ENCODE peak calls at places on chromosomes 5 and 9, in five cellular contexts. One of them, this sample, is unnamed.

GRCh38 chr5:23024470-23024869 is 171.3 kb upstream of the CDH12 start:
- DNase-seq in H1: no peak
- DNase-seq in K562: no peak
- DNase-seq in A549: no peak
- DNase-seq in HepG2: no peak
- DNase-seq in this sample: no peak

GRCh38 chr5:120544043-120544442 is 79.9 kb downstream of the PRR16 start:
- DNase-seq in A549: no peak
- DNase-seq in HepG2: no peak
- DNase-seq in K562: no peak
- DNase-seq in H1: no peak
- DNase-seq in this sample: peak; percentile 30

GRCh38 chr9:20703146-20703545 is 19.1 kb downstream of the FOCAD start:
- DNase-seq in K562: no peak
- DNase-seq in A549: no peak
- DNase-seq in HepG2: no peak
- DNase-seq in H1: no peak
- DNase-seq in this sample: no peak

GRCh38 chr9:33163433-33164137 is 3.6 kb downstream of the B4GALT1 start:
- DNase-seq in HepG2: no peak
- DNase-seq in K562: no peak
- DNase-seq in H1: no peak
- DNase-seq in A549: no peak
- DNase-seq in this sample: no peak

GRCh38 chr9:130290353-130291181 is 25.0 kb downstream of the HMCN2 start:
- DNase-seq in H1: no peak
- DNase-seq in HepG2: no peak
- DNase-seq in K562: no peak
- DNase-seq in A549: no peak
- DNase-seq in this sample: no peak

GRCh38 chr5:160479926-160480325 is 58.3 kb downstream of the PTTG1 start:
- DNase-seq in K562: no peak
- DNase-seq in H1: no peak
- DNase-seq in HepG2: no peak
- DNase-seq in A549: no peak
- DNase-seq in this sample: peak; percentile 84

GRCh38 chr5:57448751-57449150 is 33.9 kb downstream of the ACTBL2 start:
- DNase-seq in HepG2: no peak
- DNase-seq in H1: no peak
- DNase-seq in A549: no peak
- DNase-seq in K562: no peak
- DNase-seq in this sample: no peak

GRCh38 chr9:125142560-125143376 is 560 bp downstream of the SCAI start:
- DNase-seq in H1: no peak
- DNase-seq in A549: no peak
- DNase-seq in K562: no peak
- DNase-seq in HepG2: no peak
- DNase-seq in this sample: no peak

GRCh38 chr9:80378669-80379293 is 807.0 kb downstream of the TLE4 start:
- DNase-seq in HepG2: no peak
- DNase-seq in A549: no peak
- DNase-seq in H1: no peak
- DNase-seq in K562: no peak
- DNase-seq in this sample: no peak

GRCh38 chr9:129968690-129969485 is 74.1 kb downstream of the FNBP1 start:
- DNase-seq in A549: peak; percentile 47
- DNase-seq in H1: no peak
- DNase-seq in HepG2: no peak
- DNase-seq in K562: no peak
- DNase-seq in this sample: peak; percentile 93

GRCh38 chr9:95188459-95188858 is 129.1 kb downstream of the FANCC start:
- DNase-seq in HepG2: no peak
- DNase-seq in K562: no peak
- DNase-seq in A549: no peak
- DNase-seq in H1: no peak
- DNase-seq in this sample: peak; percentile 13

GRCh38 chr5:9197881-9198260 is 348.0 kb downstream of the SEMA5A start:
- DNase-seq in HepG2: no peak
- DNase-seq in K562: no peak
- DNase-seq in A549: no peak
- DNase-seq in H1: no peak
- DNase-seq in this sample: peak; percentile 70

GRCh38 chr5:51377151-51378060 is 5.8 kb upstream of the ISL1 start:
- DNase-seq in H1: no peak
- DNase-seq in K562: no peak
- DNase-seq in A549: no peak
- DNase-seq in HepG2: no peak
- DNase-seq in this sample: no peak

GRCh38 chr5:88761269-88761880 is 121.6 kb downstream of the MEF2C start:
- DNase-seq in H1: no peak
- DNase-seq in HepG2: no peak
- DNase-seq in A549: no peak
- DNase-seq in K562: no peak
- DNase-seq in this sample: peak; percentile 51

GRCh38 chr5:170761708-170762066 is 21.8 kb upstream of the GABRP start:
- DNase-seq in A549: no peak
- DNase-seq in K562: no peak
- DNase-seq in HepG2: no peak
- DNase-seq in H1: no peak
- DNase-seq in this sample: no peak

GRCh38 chr5:56152437-56152836 is 80.7 kb downstream of the ANKRD55 start:
- DNase-seq in A549: no peak
- DNase-seq in H1: no peak
- DNase-seq in HepG2: peak; percentile 33
- DNase-seq in K562: no peak
- DNase-seq in this sample: no peak

GRCh38 chr5:66877843-66878242 is 281.6 kb downstream of the MAST4 start:
- DNase-seq in HepG2: no peak
- DNase-seq in A549: peak; percentile 48
- DNase-seq in K562: no peak
- DNase-seq in H1: no peak
- DNase-seq in this sample: peak; percentile 47

GRCh38 chr5:95822038-95822407 is 503 bp downstream of the GLRX start:
- DNase-seq in H1: no peak
- DNase-seq in HepG2: no peak
- DNase-seq in K562: peak; percentile 60
- DNase-seq in A549: peak; percentile 38
- DNase-seq in this sample: peak; percentile 25

GRCh38 chr5:2560435-2560834 is 191.0 kb downstream of the IRX2 start:
- DNase-seq in A549: no peak
- DNase-seq in H1: no peak
- DNase-seq in K562: no peak
- DNase-seq in HepG2: no peak
- DNase-seq in this sample: no peak

DNA sequence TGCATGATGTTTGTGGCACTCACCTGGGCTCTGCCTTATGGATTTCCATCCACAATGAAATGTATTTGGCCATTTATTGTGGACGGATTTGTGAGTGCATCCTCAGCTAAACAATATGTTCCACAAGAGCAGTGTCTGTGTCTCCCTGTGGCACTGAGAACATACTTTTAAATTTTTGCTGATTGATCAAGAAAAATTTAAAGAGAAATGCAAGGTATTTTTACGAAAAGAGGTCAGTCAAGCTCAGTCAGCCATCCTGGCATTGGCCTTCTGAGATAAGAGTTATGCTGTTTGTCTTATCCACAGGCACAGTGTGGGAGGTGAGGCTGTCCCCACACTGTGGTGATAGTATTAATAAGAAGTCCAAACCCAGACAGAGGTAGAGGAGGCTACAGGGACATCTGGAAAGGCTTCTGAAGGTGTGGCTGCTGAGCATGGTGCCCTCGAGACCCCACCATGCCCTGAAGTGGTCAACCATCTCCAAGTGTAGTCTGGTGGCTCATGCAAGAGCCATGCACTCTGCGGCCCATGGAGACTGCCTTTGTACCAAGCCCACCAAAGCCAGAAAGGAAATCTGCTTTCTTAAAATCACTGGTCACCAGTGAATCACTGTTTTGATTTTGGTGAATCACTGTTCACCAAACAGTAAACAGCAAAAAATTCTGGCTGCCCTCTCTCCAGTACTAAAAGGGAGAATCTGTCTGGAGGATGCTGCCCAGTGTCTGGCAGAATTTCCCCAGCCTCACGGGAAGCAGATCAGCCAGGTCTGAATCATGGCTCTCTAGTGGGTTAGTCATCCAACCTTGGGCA is 28.8 kb downstream of the SPOCK1 start:
- DNase-seq in HepG2: no peak
- DNase-seq in H1: no peak
- DNase-seq in K562: no peak
- DNase-seq in A549: peak; percentile 85
- DNase-seq in this sample: peak; percentile 94
- TF ChIP-seq RAD21 in HepG2: no peak
- TF ChIP-seq RAD21 in H1: no peak
- TF ChIP-seq RAD21 in K562: no peak
- TF ChIP-seq RAD21 in A549: peak; percentile 29
- TF ChIP-seq RAD21 in this sample: no peak

DNA sequence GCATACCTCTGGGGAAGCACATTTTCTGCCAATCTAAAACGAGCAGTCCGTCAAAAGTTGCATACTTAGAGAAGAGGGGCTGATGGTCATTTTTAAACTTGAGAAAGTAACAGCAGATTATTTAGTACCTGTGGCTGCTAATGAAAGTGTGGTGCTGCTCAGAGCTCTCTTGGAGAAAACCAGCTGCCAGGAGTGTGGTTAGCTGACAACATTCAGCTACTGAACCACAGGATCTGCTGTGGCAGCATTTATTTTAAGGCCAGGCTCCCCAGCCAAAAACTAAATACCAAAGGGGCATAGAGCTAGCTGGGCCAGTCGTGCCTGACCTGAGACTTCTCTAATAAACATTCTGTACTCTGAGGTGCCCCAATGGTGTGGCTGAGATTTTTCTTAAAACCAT is 203.6 kb downstream of the EDIL3 start:
- DNase-seq in A549: no peak
- DNase-seq in HepG2: no peak
- DNase-seq in K562: no peak
- DNase-seq in H1: no peak
- DNase-seq in this sample: peak; percentile 4
- TF ChIP-seq MAFK in A549: no peak
- TF ChIP-seq MAFK in HepG2: no peak
- TF ChIP-seq MAFK in K562: no peak
- TF ChIP-seq MAFK in H1: no peak
- TF ChIP-seq MAFK in this sample: no peak

DNA sequence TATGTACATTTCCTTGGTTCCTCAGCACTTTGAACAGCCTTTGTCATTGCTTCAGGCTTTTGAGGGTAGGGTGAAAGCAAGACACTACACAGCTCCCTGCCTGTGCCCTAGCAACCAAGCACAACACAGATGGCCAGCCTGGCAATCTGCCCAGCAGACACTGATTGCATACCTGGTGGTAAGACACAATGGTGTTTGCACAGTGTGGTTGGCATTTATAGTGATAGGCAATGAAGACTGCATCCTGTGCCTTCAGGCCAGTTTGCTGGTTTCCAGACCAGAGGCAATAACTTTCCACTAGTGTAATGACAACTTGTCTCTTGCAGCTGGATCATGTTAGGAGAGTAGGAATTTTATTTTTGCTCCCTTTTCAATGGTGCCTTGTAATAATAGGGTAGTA is 144.5 kb upstream of the TNC start:
- DNase-seq in HepG2: peak; percentile 3
- DNase-seq in H1: no peak
- DNase-seq in K562: no peak
- DNase-seq in A549: peak; percentile 96
- DNase-seq in this sample: peak; percentile 75
- TF ChIP-seq RAD21 in HepG2: no peak
- TF ChIP-seq RAD21 in H1: no peak
- TF ChIP-seq RAD21 in K562: no peak
- TF ChIP-seq RAD21 in A549: peak; percentile 33
- TF ChIP-seq RAD21 in this sample: no peak

DNA sequence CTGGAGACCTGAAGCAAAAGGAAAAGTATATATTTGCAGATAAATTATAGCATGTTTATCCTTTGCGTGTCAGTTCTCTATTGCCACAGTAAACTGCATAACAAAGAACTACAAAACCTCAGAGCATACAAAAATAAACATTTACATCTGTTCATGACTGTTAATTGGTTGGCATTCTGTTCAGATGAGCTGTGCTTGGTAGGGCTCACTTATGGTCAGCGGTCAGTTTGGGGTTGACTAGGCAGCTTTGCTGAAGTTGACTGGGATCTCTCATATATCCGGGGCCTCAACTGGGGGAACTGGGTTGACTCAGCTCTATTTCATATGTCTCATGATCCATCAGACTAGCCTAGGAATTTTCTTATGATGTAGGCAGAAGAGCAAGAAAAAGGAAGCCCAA is 257.7 kb downstream of the TLE1 start:
- DNase-seq in K562: no peak
- DNase-seq in H1: no peak
- DNase-seq in HepG2: no peak
- DNase-seq in A549: no peak
- DNase-seq in this sample: peak; percentile 99
- TF ChIP-seq MAFK in K562: no peak
- TF ChIP-seq MAFK in H1: no peak
- TF ChIP-seq MAFK in HepG2: no peak
- TF ChIP-seq MAFK in A549: no peak
- TF ChIP-seq MAFK in this sample: peak; percentile 78

GRCh38 chr5:84384604-84385575 is at the start of gene EDIL3:
- DNase-seq in H1: no peak
- DNase-seq in HepG2: no peak
- DNase-seq in K562: no peak
- DNase-seq in A549: peak; percentile 11
- DNase-seq in this sample: peak; percentile 59

GRCh38 chr5:84385705-84386104 is 1.0 kb upstream of the EDIL3 start:
- DNase-seq in K562: no peak
- DNase-seq in A549: no peak
- DNase-seq in H1: no peak
- DNase-seq in HepG2: no peak
- DNase-seq in this sample: no peak

GRCh38 chr5:84383296-84383815 is 1.3 kb downstream of the EDIL3 start:
- DNase-seq in HepG2: no peak
- DNase-seq in A549: peak; percentile 4
- DNase-seq in H1: no peak
- DNase-seq in K562: no peak
- DNase-seq in this sample: no peak

GRCh38 chr5:84382363-84383295 is 2.1 kb downstream of the EDIL3 start:
- DNase-seq in A549: peak; percentile 9
- DNase-seq in HepG2: no peak
- DNase-seq in H1: no peak
- DNase-seq in K562: no peak
- DNase-seq in this sample: peak; percentile 53

DNA sequence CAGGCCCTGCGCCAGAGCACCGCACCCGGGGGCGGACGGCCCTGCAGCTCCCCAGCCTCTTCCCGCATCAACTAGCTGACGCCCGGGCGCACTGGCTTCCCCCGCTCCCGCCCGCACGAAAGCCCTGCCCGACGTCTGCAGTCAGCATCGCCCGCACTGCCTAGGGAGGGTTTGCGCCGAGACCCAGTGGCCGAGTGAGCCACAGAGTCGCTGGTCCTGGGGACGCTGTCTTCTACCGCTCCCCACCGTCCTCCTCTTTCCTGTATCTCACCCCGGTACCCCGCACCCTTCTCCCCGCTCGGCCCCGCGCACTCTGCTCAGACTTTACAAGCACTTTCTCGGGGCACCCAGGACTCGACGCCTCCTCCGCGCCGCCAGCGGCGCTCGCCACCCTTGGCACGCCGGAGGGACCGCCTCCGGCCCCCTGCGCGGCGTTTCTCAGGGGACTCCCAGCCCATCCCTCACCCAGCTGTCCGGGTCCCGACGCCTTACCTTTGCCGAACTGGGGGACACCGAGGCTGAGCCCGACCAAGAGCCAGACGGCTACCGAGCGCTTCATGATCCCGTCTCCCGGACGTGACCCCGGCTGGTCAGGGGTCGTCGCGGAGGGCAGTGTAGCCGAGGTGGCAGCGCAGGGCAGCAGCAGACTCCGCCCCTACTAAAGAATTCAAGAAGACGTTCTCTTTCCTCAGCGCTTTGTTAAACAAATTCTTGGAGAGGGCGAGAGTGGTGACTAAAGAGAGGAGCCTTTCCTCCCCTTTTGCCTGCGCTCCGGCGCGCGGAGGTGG is 670 bp downstream of the EDIL3 start:
- DNase-seq in H1: peak; percentile 49
- DNase-seq in A549: peak; percentile 7
- DNase-seq in K562: no peak
- DNase-seq in HepG2: no peak
- DNase-seq in this sample: peak; percentile 70
- TF ChIP-seq RAD21 in H1: peak; percentile 9
- TF ChIP-seq RAD21 in A549: no peak
- TF ChIP-seq RAD21 in K562: no peak
- TF ChIP-seq RAD21 in HepG2: no peak
- TF ChIP-seq RAD21 in this sample: no peak